ENCODE peak calls at places on chromosomes 13 and 19, in five cellular contexts. S, T, Y, R and Z are unnamed samples.

GRCh38 chr13:49635599-49636433 is 7.5 kb downstream of the ARL11 start:
- DNase-seq in Y (peak; percentile 32), T (no peak), S (peak; percentile 39), R (no peak), Z (peak; percentile 58)

GRCh38 chr13:28754698-28755545 is 36.2 kb upstream of the SLC46A3 start:
- DNase-seq in T (peak; percentile 28), Y (peak; percentile 11), S (no peak), R (peak; percentile 38), Z (no peak)

GRCh38 chr19:33666196-33666595 is 44.4 kb downstream of the CHST8 start:
- DNase-seq in S (no peak), Y (no peak), T (no peak), R (no peak), Z (no peak)

GRCh38 chr13:45876781-45877180 is 25.2 kb upstream of the SIAH3 start:
- DNase-seq in R (no peak), T (no peak), S (no peak), Y (no peak), Z (no peak)

GRCh38 chr19:54918499-54918898 is 12.6 kb downstream of the NCR1 start:
- DNase-seq in R (no peak), T (no peak), S (no peak), Y (no peak), Z (no peak)

GRCh38 chr19:5166262-5166661 is 174.3 kb downstream of the PTPRS start:
- DNase-seq in S (no peak), T (no peak), R (no peak), Y (peak; percentile 66), Z (no peak)

GRCh38 chr19:46753420-46754155 is 7.3 kb upstream of the STRN4 start:
- DNase-seq in R (peak; percentile 77), S (no peak), T (peak; percentile 74), Y (peak; percentile 48), Z (no peak)

GRCh38 chr13:93752506-93752905 is 525.9 kb downstream of the GPC6 start:
- DNase-seq in Y (no peak), S (no peak), T (no peak), R (peak; percentile 9), Z (no peak)

GRCh38 chr19:10433131-10433536 is 12.8 kb downstream of the PDE4A start:
- DNase-seq in T (no peak), S (no peak), R (no peak), Y (no peak), Z (no peak)

GRCh38 chr13:113565526-113566226 is 18.9 kb upstream of the TFDP1 start:
- DNase-seq in Y (no peak), T (no peak), R (no peak), S (no peak), Z (no peak)

GRCh38 chr13:48491423-48492122 is 41.3 kb downstream of the RCBTB2 start:
- DNase-seq in S (no peak), T (no peak), Y (no peak), R (no peak), Z (no peak)
- TF ChIP-seq YY1 in S (no peak), T (no peak), Y (no peak), R (no peak), Z (no peak)

DNA sequence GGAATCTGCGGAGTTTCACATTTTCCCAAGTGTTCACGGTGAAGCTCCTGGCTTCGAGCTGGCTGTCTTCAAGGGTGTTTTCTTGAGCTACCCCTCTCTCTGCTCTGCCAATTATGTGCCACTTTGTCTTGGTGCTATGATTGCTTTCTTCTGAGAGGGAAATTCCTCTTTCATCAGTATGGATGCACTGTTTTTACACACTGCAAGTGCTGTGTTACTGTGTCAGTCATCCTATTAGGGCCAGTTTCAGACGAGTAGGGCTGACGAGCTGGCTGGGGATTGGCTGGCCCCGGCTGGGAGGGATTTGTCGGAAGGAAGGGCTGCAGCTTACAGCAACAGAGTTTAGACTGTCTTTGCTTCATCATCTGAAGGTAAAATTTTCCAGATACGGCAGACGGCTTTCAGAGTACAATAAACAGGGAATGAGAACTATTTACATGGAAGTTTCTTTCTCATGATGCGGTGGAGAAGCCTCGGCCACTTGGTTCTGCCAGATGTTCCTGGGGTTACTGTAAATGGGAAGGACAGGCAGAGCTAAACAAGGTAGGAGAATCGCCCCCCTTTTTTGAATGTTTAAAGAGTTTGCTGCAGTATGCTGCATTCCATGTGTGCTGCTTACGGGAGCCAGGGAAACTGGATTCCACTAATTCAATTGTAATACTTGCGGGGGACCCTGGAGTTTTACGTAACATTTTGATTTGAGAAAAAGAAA is at the start of gene MBNL2:
- DNase-seq in R (peak; percentile 80), Y (peak; percentile 90), S (peak; percentile 77), T (peak; percentile 86), Z (peak; percentile 39)
- TF ChIP-seq EP300 in R (no peak), Y (no peak), S (peak; percentile 15), T (no peak), Z (no peak)

GRCh38 chr19:42312370-42312769 is 739 bp upstream of the TMEM145 start:
- DNase-seq in T (no peak), Y (no peak), R (no peak), S (no peak), Z (no peak)

GRCh38 chr19:42309686-42310085 is 3.4 kb upstream of the TMEM145 start:
- DNase-seq in T (no peak), Y (no peak), S (no peak), R (no peak), Z (no peak)

GRCh38 chr19:42313840-42314755 is 989 bp downstream of the TMEM145 start:
- DNase-seq in S (no peak), R (peak; percentile 34), T (no peak), Y (no peak), Z (no peak)

GRCh38 chr19:42313096-42313839 is at the start of gene TMEM145:
- DNase-seq in S (no peak), Y (no peak), T (peak; percentile 85), R (peak; percentile 97), Z (no peak)

DNA sequence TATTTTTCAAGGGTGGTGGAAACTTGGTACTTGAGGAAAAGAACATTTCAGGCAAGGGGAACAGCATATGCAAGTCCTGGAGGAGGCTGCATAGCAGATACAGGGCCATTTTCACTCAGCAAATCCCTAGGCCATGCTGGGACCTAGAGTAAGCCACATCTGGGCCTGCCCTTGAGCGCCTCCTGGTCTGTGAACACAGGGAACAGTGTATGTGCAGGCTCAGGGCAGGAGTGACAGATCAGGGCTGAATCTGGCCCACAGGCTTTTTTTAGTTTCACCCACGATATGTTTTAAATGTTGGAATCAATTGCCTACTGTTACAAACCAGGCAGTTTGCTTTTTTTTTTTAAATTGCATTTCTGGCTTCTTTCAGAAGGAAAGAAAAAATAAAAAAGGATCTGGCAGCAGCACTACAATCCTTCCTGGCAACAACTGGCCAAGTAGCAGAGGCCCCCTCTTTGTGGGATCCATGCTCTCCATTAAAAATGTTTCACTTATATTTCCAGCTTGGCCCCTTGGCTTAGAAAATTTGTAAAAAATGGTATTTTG is 1.4 kb upstream of the TMEM145 start:
- DNase-seq in R (peak; percentile 63), Y (no peak), T (peak; percentile 50), S (no peak), Z (no peak)
- TF ChIP-seq YY1 in R (no peak), Y (no peak), T (no peak), S (no peak), Z (no peak)

DNA sequence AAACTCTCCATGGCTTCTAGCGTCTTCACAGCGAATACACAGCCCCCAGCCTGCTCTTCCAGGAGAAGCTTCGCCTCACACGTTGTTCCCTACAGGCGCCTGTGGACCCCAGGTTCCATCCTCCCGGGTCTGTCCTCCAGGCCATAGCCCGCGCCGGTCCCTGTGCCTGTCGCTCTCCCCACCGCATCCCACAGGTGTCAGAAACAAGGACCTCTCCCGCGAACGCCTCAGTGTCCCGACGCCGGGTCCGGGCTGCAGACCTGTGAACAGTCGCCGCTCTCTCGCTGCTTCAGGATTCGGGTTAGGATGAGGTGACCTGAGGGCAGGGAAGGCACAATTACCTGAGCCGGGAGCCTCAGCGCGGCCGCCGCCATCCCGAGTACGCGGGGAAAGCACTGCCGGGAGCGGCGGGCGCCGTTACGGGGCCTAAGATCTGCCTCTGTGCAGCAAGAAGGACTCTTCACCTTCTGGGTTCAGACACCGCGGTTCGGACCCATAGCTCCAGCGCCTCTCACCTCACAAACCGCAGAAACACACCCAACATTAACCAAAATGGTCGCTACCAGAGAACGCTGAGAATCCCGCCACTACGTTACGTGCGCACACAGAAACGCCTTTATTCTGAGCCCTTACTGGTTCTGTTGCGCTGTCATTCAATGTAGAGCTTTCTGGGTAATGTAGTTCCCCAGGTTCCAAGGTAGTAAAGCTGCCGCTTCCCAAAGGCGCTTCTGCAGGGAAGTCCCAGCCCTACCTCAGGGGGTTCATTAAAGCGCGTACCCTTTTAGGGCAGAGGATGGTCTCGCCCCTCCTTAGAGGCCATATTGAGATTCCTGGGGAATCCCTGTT is at the start of gene ZNF418:
- DNase-seq in S (peak; percentile 55), R (no peak), T (no peak), Y (no peak), Z (peak; percentile 72)
- TF ChIP-seq EP300 in S (no peak), R (no peak), T (no peak), Y (no peak), Z (no peak)

GRCh38 chr13:112248909-112249592 is 127.1 kb upstream of the SPACA7 start:
- DNase-seq in S (no peak), T (no peak), R (no peak), Y (no peak), Z (no peak)

GRCh38 chr13:112252744-112253590 is 123.2 kb upstream of the SPACA7 start:
- DNase-seq in Y (no peak), S (no peak), T (no peak), R (no peak), Z (no peak)

GRCh38 chr13:112251930-112252585 is 124.1 kb upstream of the SPACA7 start:
- DNase-seq in T (no peak), S (no peak), Y (no peak), R (no peak), Z (no peak)

GRCh38 chr13:112249644-112250610 is 126.2 kb upstream of the SPACA7 start:
- DNase-seq in T (no peak), S (no peak), Y (no peak), R (no peak), Z (peak; percentile 42)

DNA sequence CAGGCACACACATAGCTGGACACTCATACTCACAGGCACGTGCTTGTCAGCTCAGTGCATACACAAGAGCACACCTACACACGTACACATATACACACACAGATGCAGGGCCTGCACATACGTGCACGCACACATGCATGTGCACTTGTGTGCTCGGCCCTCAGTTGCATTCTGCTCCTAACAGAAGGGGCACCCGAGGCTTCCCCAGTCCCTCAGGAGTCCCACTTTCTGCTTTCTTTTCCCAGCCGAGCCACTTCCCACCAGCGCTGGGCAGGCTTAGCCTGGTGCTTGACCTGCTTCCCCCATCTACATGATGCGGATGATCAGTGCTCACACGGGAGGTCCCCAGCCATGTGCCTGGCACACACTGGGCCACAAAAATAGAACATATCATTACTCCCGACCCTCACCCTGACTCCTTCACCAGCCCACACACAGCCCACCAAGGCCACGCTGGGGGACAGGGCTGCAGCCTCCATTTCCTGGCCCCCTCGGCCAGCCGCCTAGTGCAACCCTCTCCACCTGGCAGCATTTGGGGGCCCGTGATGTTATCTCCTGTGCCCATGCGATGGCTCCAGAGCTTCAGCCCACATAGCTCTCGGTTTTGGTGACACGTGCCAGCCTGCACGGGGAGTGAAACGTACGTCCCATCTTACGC is 125.2 kb upstream of the SPACA7 start:
- DNase-seq in S (no peak), Y (no peak), T (no peak), R (no peak), Z (no peak)
- TF ChIP-seq YY1 in S (no peak), Y (no peak), T (no peak), R (no peak), Z (no peak)